ENCODE peak calls at places on chromosomes 3 and 15, in eight cellular contexts. X, O, H, T, R, S, F and D are unnamed samples.

GRCh38 chr3:82376883-82377282 is 615.4 kb upstream of the GBE1 start:
- DNase-seq in X (no peak), O (peak; percentile 36), H (peak; percentile 18), T (no peak), R (no peak), S (no peak), F (no peak), D (no peak)

GRCh38 chr3:61875488-61875887 is 314.1 kb downstream of the PTPRG start:
- DNase-seq in X (no peak), O (no peak), H (no peak), T (no peak), R (no peak), S (no peak), F (no peak), D (no peak)

GRCh38 chr15:85831415-85832113 is 36.8 kb upstream of the KLHL25 start:
- DNase-seq in X (peak; percentile 66), O (peak; percentile 34), H (peak; percentile 62), T (peak; percentile 12), R (peak; percentile 71), S (no peak), F (no peak), D (peak; percentile 76)

GRCh38 chr15:38069506-38069905 is 135.1 kb downstream of the TMCO5A start:
- DNase-seq in X (peak; percentile 23), O (peak; percentile 32), H (peak; percentile 94), T (no peak), R (no peak), S (peak; percentile 35), F (no peak), D (peak; percentile 85)

GRCh38 chr3:127899769-127900168 is 15.3 kb upstream of the KBTBD12 start:
- DNase-seq in X (no peak), O (no peak), H (no peak), T (no peak), R (no peak), S (no peak), F (no peak), D (no peak)

GRCh38 chr3:80542476-80542875 is 774.7 kb upstream of the ROBO1 start:
- DNase-seq in X (no peak), O (no peak), H (no peak), T (no peak), R (no peak), S (no peak), F (no peak), D (no peak)

GRCh38 chr15:52238149-52238548 is 47.0 kb upstream of the GNB5 start:
- DNase-seq in X (no peak), O (no peak), H (no peak), T (no peak), R (no peak), S (no peak), F (no peak), D (no peak)

GRCh38 chr3:38120690-38121450 is 16.1 kb downstream of the ACAA1 start:
- DNase-seq in X (no peak), O (no peak), H (no peak), T (no peak), R (peak; percentile 54), S (no peak), F (no peak), D (no peak)

GRCh38 chr15:68279779-68280745 is 2.5 kb downstream of the FEM1B start:
- DNase-seq in X (no peak), O (no peak), H (no peak), T (no peak), R (no peak), S (no peak), F (no peak), D (no peak)
- H3K4me3 ChIP-seq in X (peak overlapping the region; percentile 72), O (peak overlapping the region; percentile 82), H (peak overlapping the region; percentile 87), T (peak overlapping the region; percentile 33), R (peak overlapping the region; percentile 94), S (no peak overlapping the region), F (peak overlapping the region; percentile 88), D (peak overlapping the region; percentile 68)

DNA sequence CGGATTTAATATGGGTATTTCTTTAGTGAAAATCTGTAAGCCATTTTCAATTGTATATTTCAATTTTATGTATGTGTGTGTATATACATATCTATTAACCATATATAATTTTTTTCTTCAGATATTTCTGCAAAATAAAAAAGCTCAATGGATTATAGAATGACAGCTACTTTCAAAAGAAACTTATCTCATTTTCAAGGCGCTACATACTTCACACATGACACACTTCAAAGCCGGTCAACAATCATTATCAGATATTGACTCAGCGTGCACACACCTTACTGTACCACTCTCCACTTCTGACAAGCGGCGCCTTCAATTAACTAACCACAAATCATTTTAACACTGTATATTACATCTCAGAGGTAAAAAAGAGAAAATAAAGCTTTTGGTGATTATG is 39.6 kb downstream of the ATP13A3 start:
- DNase-seq in X (no peak), O (no peak), H (no peak), T (no peak), R (no peak), S (no peak), F (no peak), D (no peak)
- H3K4me3 ChIP-seq in X (no peak overlapping the region), O (no peak overlapping the region), H (no peak overlapping the region), T (no peak overlapping the region), R (no peak overlapping the region), S (no peak overlapping the region), F (no peak overlapping the region), D (no peak overlapping the region)

GRCh38 chr15:47184405-47185221 is 532.7 kb upstream of the SEMA6D start:
- DNase-seq in X (no peak), O (no peak), H (peak; percentile 11), T (no peak), R (peak; percentile 46), S (no peak), F (peak; percentile 58), D (no peak)
- H3K4me3 ChIP-seq in X (peak overlapping the region; percentile 59), O (no peak overlapping the region), H (no peak overlapping the region), T (no peak overlapping the region), R (peak overlapping the region; percentile 20), S (peak overlapping the region; percentile 62), F (peak overlapping the region; percentile 55), D (peak overlapping the region; percentile 28)

GRCh38 chr15:63049747-63050439 is 7.3 kb downstream of the TPM1 start:
- DNase-seq in X (no peak), O (no peak), H (no peak), T (no peak), R (no peak), S (no peak), F (no peak), D (peak; percentile 34)
- H3K4me3 ChIP-seq in X (peak overlapping the region; percentile 71), O (no peak overlapping the region), H (peak overlapping the region; percentile 67), T (no peak overlapping the region), R (peak overlapping the region; percentile 88), S (no peak overlapping the region), F (peak overlapping the region; percentile 88), D (peak overlapping the region; percentile 94)

GRCh38 chr3:125042725-125043406 is 12.9 kb downstream of the HEG1 start:
- DNase-seq in X (peak; percentile 75), O (no peak), H (peak; percentile 64), T (no peak), R (no peak), S (no peak), F (peak; percentile 78), D (no peak)
- H3K4me3 ChIP-seq in X (peak overlapping the region; percentile 34), O (no peak overlapping the region), H (no peak overlapping the region), T (no peak overlapping the region), R (no peak overlapping the region), S (no peak overlapping the region), F (peak overlapping the region; percentile 29), D (no peak overlapping the region)

GRCh38 chr3:53493618-53493996 is 804 bp upstream of the CACNA1D start:
- DNase-seq in X (no peak), O (no peak), H (no peak), T (no peak), R (no peak), S (no peak), F (no peak), D (no peak)
- H3K4me3 ChIP-seq in X (peak overlapping the region; percentile 52), O (no peak overlapping the region), H (no peak overlapping the region), T (no peak overlapping the region), R (peak overlapping the region; percentile 56), S (peak overlapping the region; percentile 79), F (peak overlapping the region; percentile 45), D (peak overlapping the region; percentile 59)

GRCh38 chr3:30496496-30496966 is 109.9 kb upstream of the TGFBR2 start:
- DNase-seq in X (no peak), O (no peak), H (peak; percentile 84), T (peak; percentile 11), R (no peak), S (no peak), F (no peak), D (no peak)
- H3K4me3 ChIP-seq in X (no peak overlapping the region), O (no peak overlapping the region), H (no peak overlapping the region), T (no peak overlapping the region), R (no peak overlapping the region), S (no peak overlapping the region), F (no peak overlapping the region), D (no peak overlapping the region)

GRCh38 chr3:20741381-20741780 is 555.4 kb upstream of the SGO1 start:
- DNase-seq in X (no peak), O (no peak), H (no peak), T (no peak), R (no peak), S (no peak), F (no peak), D (no peak)

GRCh38 chr3:20736287-20736686 is 550.3 kb upstream of the SGO1 start:
- DNase-seq in X (no peak), O (no peak), H (no peak), T (no peak), R (no peak), S (no peak), F (no peak), D (no peak)

GRCh38 chr3:20742903-20743302 is 556.9 kb upstream of the SGO1 start:
- DNase-seq in X (no peak), O (no peak), H (no peak), T (no peak), R (no peak), S (no peak), F (no peak), D (no peak)

GRCh38 chr3:20739814-20740213 is 553.8 kb upstream of the SGO1 start:
- DNase-seq in X (no peak), O (peak; percentile 1), H (peak; percentile 25), T (no peak), R (no peak), S (no peak), F (no peak), D (no peak)
- H3K4me3 ChIP-seq in X (no peak overlapping the region), O (no peak overlapping the region), H (no peak overlapping the region), T (no peak overlapping the region), R (no peak overlapping the region), S (no peak overlapping the region), F (no peak overlapping the region), D (no peak overlapping the region)

GRCh38 chr3:125023833-125024560 is 31.8 kb downstream of the HEG1 start:
- DNase-seq in X (no peak), O (no peak), H (no peak), T (no peak), R (no peak), S (no peak), F (no peak), D (no peak)
- H3K4me3 ChIP-seq in X (peak overlapping the region; percentile 16), O (no peak overlapping the region), H (no peak overlapping the region), T (no peak overlapping the region), R (no peak overlapping the region), S (no peak overlapping the region), F (peak overlapping the region; percentile 2), D (no peak overlapping the region)